ENCODE peak calls at places on chromosomes 16 and 17, in seven cellular contexts. B is mammary epithelial cell; O is neural progenitor cell; A is lung; V is Panc1; N is effector memory CD4-positive, alpha-beta T cell; P is upper lobe of right lung. L is an unnamed sample.

GRCh38 chr17:82915010-82915696 is 75.3 kb upstream of the ZNF750 start:
- DNase-seq in B (no peak), O (no peak), A (no peak), V (no peak), N (no peak), P (no peak), L (no peak)

GRCh38 chr17:47957591-47958490 is at the start of gene PRR15L:
- DNase-seq in B (no peak), O (no peak), A (peak; percentile 84), V (no peak), N (no peak), P (peak; percentile 82), L (no peak)

GRCh38 chr17:20073056-20073979 is 64.2 kb downstream of the SPECC1 start:
- DNase-seq in B (no peak), O (no peak), A (peak; percentile 49), V (no peak), N (no peak), P (no peak), L (no peak)

GRCh38 chr17:54408741-54409140 is 491.9 kb upstream of the TOM1L1 start:
- DNase-seq in B (peak; percentile 80), O (no peak), A (no peak), V (no peak), N (no peak), P (no peak), L (no peak)

GRCh38 chr16:55655709-55656694 is at the start of gene SLC6A2:
- DNase-seq in B (peak; percentile 29), O (peak; percentile 82), A (no peak), V (no peak), N (no peak), P (no peak), L (no peak)

GRCh38 chr17:45976755-45977505 is 22.1 kb upstream of the STH start:
- DNase-seq in B (no peak), O (no peak), A (no peak), V (no peak), N (no peak), P (no peak), L (no peak)

GRCh38 chr16:46583036-46583435 is 38.1 kb downstream of the SHCBP1 start:
- DNase-seq in B (no peak), O (no peak), A (no peak), V (no peak), N (no peak), P (no peak), L (no peak)

GRCh38 chr16:23434380-23434779 is 18.6 kb downstream of the COG7 start:
- DNase-seq in B (peak; percentile 56), O (peak; percentile 65), A (no peak), V (peak; percentile 61), N (no peak), P (no peak), L (no peak)

GRCh38 chr16:12470311-12471229 is 333.1 kb downstream of the CPPED1 start:
- DNase-seq in B (no peak), O (no peak), A (no peak), V (no peak), N (no peak), P (no peak), L (peak; percentile 69)

GRCh38 chr17:62194401-62194800 is 129.3 kb upstream of the MED13 start:
- DNase-seq in B (no peak), O (no peak), A (no peak), V (no peak), N (no peak), P (no peak), L (no peak)

GRCh38 chr17:68450391-68450790 is 6.9 kb downstream of the WIPI1 start:
- DNase-seq in B (no peak), O (no peak), A (no peak), V (no peak), N (no peak), P (no peak), L (no peak)

GRCh38 chr17:47973541-47973940 is 2.6 kb downstream of the CDK5RAP3 start:
- DNase-seq in B (no peak), O (no peak), A (no peak), V (no peak), N (no peak), P (no peak), L (no peak)

GRCh38 chr16:48409839-48410610 is 24.8 kb upstream of the SIAH1 start:
- DNase-seq in B (peak; percentile 72), O (no peak), A (peak; percentile 41), V (no peak), N (no peak), P (no peak), L (no peak)

GRCh38 chr17:48543854-48544355 is 1.0 kb downstream of the HOXB2 start:
- DNase-seq in B (peak; percentile 52), O (no peak), A (no peak), V (no peak), N (no peak), P (no peak), L (no peak)

GRCh38 chr17:14067347-14067746 is 2.0 kb upstream of the COX10 start:
- DNase-seq in B (no peak), O (no peak), A (no peak), V (no peak), N (no peak), P (no peak), L (no peak)

GRCh38 chr16:14325921-14326401 is 254.8 kb downstream of the MRTFB start:
- DNase-seq in B (no peak), O (peak; percentile 45), A (no peak), V (no peak), N (no peak), P (no peak), L (no peak)

GRCh38 chr17:70139449-70139993 is 29.8 kb upstream of the KCNJ2 start:
- DNase-seq in B (no peak), O (no peak), A (no peak), V (no peak), N (no peak), P (no peak), L (no peak)

GRCh38 chr17:72699566-72699965 is 392.9 kb downstream of the SLC39A11 start:
- DNase-seq in B (peak; percentile 77), O (no peak), A (no peak), V (no peak), N (no peak), P (no peak), L (no peak)

GRCh38 chr17:66541461-66542182 is 239.2 kb downstream of the PRKCA start:
- DNase-seq in B (peak; percentile 74), O (no peak), A (no peak), V (no peak), N (no peak), P (no peak), L (no peak)

GRCh38 chr17:62706598-62707424 is 79.3 kb downstream of the MRC2 start:
- DNase-seq in B (no peak), O (no peak), A (no peak), V (no peak), N (no peak), P (no peak), L (no peak)

GRCh38 chr17:60372790-60373483 is 19.0 kb downstream of the USP32 start:
- DNase-seq in B (peak; percentile 82), O (no peak), A (no peak), V (no peak), N (no peak), P (no peak), L (no peak)

GRCh38 chr16:48234630-48235029 is 9.5 kb upstream of the LONP2 start:
- DNase-seq in B (no peak), O (no peak), A (no peak), V (no peak), N (no peak), P (no peak), L (no peak)

GRCh38 chr17:75048396-75048933 is 1.4 kb downstream of the KCTD2 start:
- DNase-seq in B (no peak), O (no peak), A (no peak), V (no peak), N (no peak), P (no peak), L (no peak)

GRCh38 chr17:1147664-1148063 is 32.1 kb downstream of the ABR start:
- DNase-seq in B (peak; percentile 74), O (peak; percentile 78), A (peak; percentile 65), V (peak; percentile 39), N (no peak), P (no peak), L (no peak)

GRCh38 chr17:67718325-67718941 is 697 bp downstream of the NOL11 start:
- DNase-seq in B (peak; percentile 56), O (no peak), A (no peak), V (no peak), N (no peak), P (no peak), L (no peak)

DNA sequence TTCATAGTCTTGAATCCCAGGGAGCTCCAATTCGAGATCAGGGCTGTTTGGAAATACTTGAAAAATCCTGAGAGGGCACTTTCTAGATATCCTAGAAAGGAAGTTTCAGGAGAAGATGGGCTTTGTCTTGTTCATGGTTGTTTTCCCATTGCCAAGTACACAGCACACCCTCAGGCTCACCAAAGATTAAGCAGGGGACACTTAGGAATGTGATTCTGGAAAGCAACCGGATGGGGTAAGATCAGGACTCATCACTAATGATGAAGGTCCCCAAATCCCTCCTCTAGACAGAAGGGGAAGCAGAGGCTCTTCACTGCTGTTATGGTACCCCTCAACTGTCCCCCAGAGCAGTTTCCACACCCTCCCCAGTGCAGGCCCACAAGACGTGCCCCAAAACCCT is 40.7 kb downstream of the VAC14 start:
- DNase-seq in B (no peak), O (no peak), A (no peak), V (no peak), N (no peak), P (no peak), L (no peak)
- H3K27ac ChIP-seq in B (no peak overlapping the region), O (no peak overlapping the region), A (no peak overlapping the region), V (no peak overlapping the region), N (no peak overlapping the region), P (no peak overlapping the region), L (no peak overlapping the region)

GRCh38 chr17:76714822-76715461 is 4.2 kb upstream of the MXRA7 start:
- DNase-seq in B (no peak), O (peak; percentile 72), A (peak; percentile 77), V (no peak), N (peak; percentile 51), P (peak; percentile 76), L (peak; percentile 80)

GRCh38 chr17:76718516-76718915 is 7.8 kb upstream of the MXRA7 start:
- DNase-seq in B (no peak), O (no peak), A (no peak), V (no peak), N (no peak), P (peak; percentile 61), L (peak; percentile 43)

GRCh38 chr17:76716146-76716833 is 5.5 kb upstream of the MXRA7 start:
- DNase-seq in B (peak; percentile 94), O (no peak), A (peak; percentile 66), V (no peak), N (peak; percentile 60), P (peak; percentile 63), L (peak; percentile 77)

GRCh38 chr17:76715462-76715830 is 4.7 kb upstream of the MXRA7 start:
- DNase-seq in B (no peak), O (no peak), A (no peak), V (no peak), N (no peak), P (no peak), L (no peak)

GRCh38 chr17:76716834-76717205 is 6.1 kb upstream of the MXRA7 start:
- DNase-seq in B (peak; percentile 37), O (no peak), A (no peak), V (no peak), N (no peak), P (peak; percentile 28), L (no peak)
- H3K36me3 ChIP-seq in B (peaks cover 29% of the 10 kb centered on the region), O (no peaks in the 10 kb centered on the region), A (peaks cover 47% of the 10 kb centered on the region), V (peaks cover 21% of the 10 kb centered on the region), N (peaks cover 69% of the 10 kb centered on the region), P (peaks cover 89% of the 10 kb centered on the region), L (peaks cover 61% of the 10 kb centered on the region)

GRCh38 chr17:15501788-15502187 is 34.4 kb upstream of the CDRT4 start:
- DNase-seq in B (no peak), O (peak; percentile 44), A (no peak), V (no peak), N (no peak), P (no peak), L (no peak)
- H3K27ac ChIP-seq in B (no peak overlapping the region), O (no peak overlapping the region), A (no peak overlapping the region), V (no peak overlapping the region), N (no peak overlapping the region), P (peak overlapping the region; percentile 42), L (peak overlapping the region; percentile 72)

GRCh38 chr16:69718365-69718764 is 8.0 kb downstream of the NQO1 start:
- DNase-seq in B (no peak), O (no peak), A (no peak), V (no peak), N (no peak), P (no peak), L (no peak)
- H3K36me3 ChIP-seq in B (peaks cover 35% of the 10 kb centered on the region), O (no peaks in the 10 kb centered on the region), A (peaks cover 2% of the 10 kb centered on the region), V (peaks cover 2% of the 10 kb centered on the region), N (no peaks in the 10 kb centered on the region), P (peaks cover 43% of the 10 kb centered on the region), L (no peaks in the 10 kb centered on the region)

L was measured in sigmoid colon.